ENCODE peak calls at places on chromosomes 4 and X, in four cellular contexts. Y is stomach, G is right lobe of liver, P is K562. J is an unnamed sample. For H3K27me3, the result is how much of the 10 kb centered on the place peaks cover.

GRCh38 chrX:46587158-46587557 is 13.6 kb downstream of the CHST7 start:
- DNase-seq in Y (no peak), G (no peak), P (no peak), J (no peak)

GRCh38 chr4:26719954-26720552 is 136.2 kb downstream of the TBC1D19 start:
- DNase-seq in Y (no peak), G (no peak), P (peak), J (no peak)

GRCh38 chr4:145527773-145528172 is 46.1 kb downstream of the SMAD1 start:
- DNase-seq in Y (no peak), G (no peak), P (no peak), J (no peak)

GRCh38 chrX:10111364-10112148 is 45.2 kb upstream of the CLCN4 start:
- DNase-seq in Y (no peak), G (no peak), P (no peak), J (peak)

GRCh38 chr4:89447543-89447942 is 139.9 kb upstream of the GPRIN3 start:
- DNase-seq in Y (no peak), G (no peak), P (no peak), J (no peak)

GRCh38 chr4:6834867-6835266 is 52.3 kb downstream of the KIAA0232 start:
- DNase-seq in Y (no peak), G (no peak), P (peak), J (no peak)

GRCh38 chrX:27336466-27337091 is 126.6 kb downstream of the PPP4R3C start:
- DNase-seq in Y (peak), G (peak), P (peak), J (peak)

GRCh38 chrX:153968754-153969124 is 2.9 kb downstream of the HCFC1 start:
- DNase-seq in Y (no peak), G (no peak), P (no peak), J (peak)

GRCh38 chr4:138665851-138666250 is 349.7 kb upstream of the NOCT start:
- DNase-seq in Y (no peak), G (no peak), P (no peak), J (no peak)

GRCh38 chr4:20474119-20474518 is 222.4 kb downstream of the SLIT2 start:
- DNase-seq in Y (no peak), G (no peak), P (no peak), J (no peak)

GRCh38 chr4:186499467-186499866 is 55.9 kb downstream of the MTNR1A start:
- DNase-seq in Y (no peak), G (no peak), P (no peak), J (no peak)

GRCh38 chr4:20813698-20814097 is 113.4 kb downstream of the PACRGL start:
- DNase-seq in Y (no peak), G (no peak), P (no peak), J (no peak)

DNA sequence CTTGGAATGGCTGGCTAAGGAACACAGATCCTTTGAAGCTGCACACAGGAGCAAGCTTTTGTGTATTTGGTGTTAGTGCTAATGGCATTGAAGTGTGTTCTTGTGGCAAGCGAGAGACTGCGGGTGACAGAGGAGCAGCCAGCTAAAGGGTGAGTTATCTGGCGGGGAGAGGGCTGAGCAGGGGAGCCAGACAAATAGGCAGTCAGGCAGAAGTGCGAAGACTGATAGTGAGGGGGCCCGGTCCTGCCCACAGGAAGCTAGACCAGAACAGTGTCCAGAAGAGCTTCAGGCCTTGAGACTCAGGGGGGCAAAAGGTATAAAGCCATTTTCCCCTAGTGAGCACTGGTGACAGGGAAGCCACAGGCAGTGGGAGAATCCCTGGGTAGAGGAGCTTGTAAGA is 49.6 kb upstream of the MAMLD1 start:
- DNase-seq in Y (no peak), G (no peak), P (no peak), J (no peak)
- H3K27me3 ChIP-seq in Y (under half), G (under half), P (under half), J (under half)

GRCh38 chr4:4866124-4866832 is 6.8 kb downstream of the MSX1 start:
- DNase-seq in Y (no peak), G (no peak), P (no peak), J (no peak)
- H3K27me3 ChIP-seq in Y (half or more), G (under half), P (under half), J (half or more)

DNA sequence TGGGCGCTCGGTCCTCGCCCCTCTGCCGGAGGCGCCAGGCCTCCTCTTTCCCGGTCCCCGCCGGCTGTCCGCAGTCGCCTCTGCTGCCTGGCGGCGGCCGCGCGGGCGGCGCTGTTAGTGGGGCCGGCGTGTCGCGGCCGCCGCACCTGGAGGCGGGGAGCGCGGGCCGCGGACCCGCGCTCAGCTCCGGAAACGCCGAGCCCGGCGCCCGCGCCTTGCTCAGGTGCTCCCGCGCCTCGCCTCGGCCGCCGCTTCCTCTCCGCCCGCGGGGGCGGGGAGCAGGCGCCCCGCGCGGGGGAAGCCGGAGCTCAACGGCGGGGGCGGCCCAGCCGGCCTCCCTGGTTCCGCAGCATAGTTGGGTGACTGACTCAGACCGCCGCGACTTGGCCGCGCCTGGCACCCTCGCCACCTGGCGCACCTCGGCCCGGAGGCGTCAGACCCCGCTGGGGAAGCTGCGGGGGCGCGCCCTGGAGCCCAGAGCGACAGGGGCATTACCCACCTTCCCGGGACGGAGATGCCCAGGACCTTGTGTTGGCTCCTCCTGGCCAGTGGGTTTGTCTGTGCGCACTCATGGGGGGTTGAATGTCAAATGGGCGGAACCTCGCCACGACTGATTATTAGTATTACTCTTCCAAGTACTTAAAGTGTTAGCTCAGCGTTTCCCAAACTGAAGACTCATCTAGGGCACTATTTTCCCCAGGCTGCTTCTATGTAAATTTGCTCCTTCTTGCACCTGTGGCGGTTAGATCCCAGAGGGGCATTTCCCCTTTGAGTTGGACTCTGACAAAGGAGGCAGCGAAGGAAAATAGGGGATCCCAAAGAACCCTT is at the start of gene ARAP2:
- DNase-seq in Y (peak), G (peak), P (peak), J (peak)
- H3K27me3 ChIP-seq in Y (under half), G (under half), P (under half), J (under half)

GRCh38 chrX:40148189-40148438 is 50.4 kb upstream of the BCOR start:
- DNase-seq in Y (no peak), G (no peak), P (peak), J (no peak)
- H3K27me3 ChIP-seq in Y (under half), G (under half), P (under half), J (under half)

GRCh38 chr4:126291886-126292285 is 977.1 kb downstream of the FAT4 start:
- DNase-seq in Y (no peak), G (no peak), P (no peak), J (no peak)
- H3K27me3 ChIP-seq in Y (under half), G (under half), P (under half), J (under half)

GRCh38 chr4:190016369-190017289 is 10.4 kb downstream of the FRG2 start:
- DNase-seq in Y (no peak), G (no peak), P (no peak), J (no peak)
- H3K27me3 ChIP-seq in Y (half or more), G (under half), P (under half), J (under half)

GRCh38 chr4:56861365-56861764 is 39.9 kb upstream of the SPINK2 start:
- DNase-seq in Y (no peak), G (no peak), P (no peak), J (no peak)

GRCh38 chr4:56857601-56858301 is 36.2 kb upstream of the SPINK2 start:
- DNase-seq in Y (no peak), G (no peak), P (no peak), J (no peak)

GRCh38 chr4:56860781-56861180 is 39.3 kb upstream of the SPINK2 start:
- DNase-seq in Y (no peak), G (no peak), P (no peak), J (no peak)

GRCh38 chr4:56859841-56860240 is 38.3 kb upstream of the SPINK2 start:
- DNase-seq in Y (no peak), G (no peak), P (no peak), J (no peak)

DNA sequence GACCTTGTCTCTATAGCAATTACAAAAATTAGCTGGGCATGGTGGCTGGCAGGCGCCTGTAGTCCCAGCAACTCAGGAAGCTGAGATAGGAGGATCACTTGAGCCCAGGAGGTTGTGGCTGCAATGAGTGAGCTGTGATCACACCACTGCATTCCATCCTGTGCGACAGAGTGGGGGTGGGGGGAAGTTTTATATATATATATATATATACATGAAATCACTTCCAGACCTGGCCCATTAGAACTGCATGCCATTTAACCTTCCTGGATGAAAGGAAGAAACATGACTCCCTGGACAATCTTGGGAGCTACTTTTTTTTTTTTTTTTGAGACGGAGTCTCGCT is 36.8 kb upstream of the SPINK2 start:
- DNase-seq in Y (no peak), G (no peak), P (no peak), J (no peak)
- H3K27me3 ChIP-seq in Y (under half), G (under half), P (under half), J (under half)

J was measured in CD4-positive, alpha-beta memory T cell.